ENCODE peak calls at places on chromosome 20, in ten cellular contexts. One of them, this sample, is unnamed.

GRCh38 chr20:9160341-9160740 is 91.5 kb downstream of the PLCB4 start:
- DNase-seq in right lobe of liver: no peak
- DNase-seq in Kasumi-1: no peak
- DNase-seq in IMR-90: no peak
- DNase-seq in heart right ventricle: no peak
- DNase-seq in esophagus squamous epithelium: no peak
- DNase-seq in DMS153: no peak
- DNase-seq in CD4-positive, alpha-beta T cell: no peak
- DNase-seq in EL: no peak
- DNase-seq in Ammon's horn: no peak
- DNase-seq in this sample: no peak

GRCh38 chr20:48404598-48404997 is 423.2 kb downstream of the PREX1 start:
- DNase-seq in DMS153: no peak
- DNase-seq in Kasumi-1: no peak
- DNase-seq in IMR-90: no peak
- DNase-seq in EL: no peak
- DNase-seq in CD4-positive, alpha-beta T cell: no peak
- DNase-seq in Ammon's horn: no peak
- DNase-seq in heart right ventricle: no peak
- DNase-seq in right lobe of liver: no peak
- DNase-seq in esophagus squamous epithelium: no peak
- DNase-seq in this sample: peak

GRCh38 chr20:36070451-36070850 is 84.1 kb upstream of the EPB41L1 start:
- DNase-seq in esophagus squamous epithelium: no peak
- DNase-seq in EL: no peak
- DNase-seq in Ammon's horn: peak
- DNase-seq in right lobe of liver: no peak
- DNase-seq in Kasumi-1: no peak
- DNase-seq in DMS153: no peak
- DNase-seq in CD4-positive, alpha-beta T cell: no peak
- DNase-seq in IMR-90: no peak
- DNase-seq in heart right ventricle: no peak
- DNase-seq in this sample: no peak

GRCh38 chr20:37907677-37908397 is 4.9 kb downstream of the VSTM2L start:
- DNase-seq in DMS153: no peak
- DNase-seq in IMR-90: peak
- DNase-seq in right lobe of liver: no peak
- DNase-seq in Kasumi-1: no peak
- DNase-seq in Ammon's horn: no peak
- DNase-seq in EL: peak
- DNase-seq in heart right ventricle: no peak
- DNase-seq in esophagus squamous epithelium: no peak
- DNase-seq in CD4-positive, alpha-beta T cell: no peak
- DNase-seq in this sample: no peak

GRCh38 chr20:23090147-23090546 is 4.0 kb upstream of the CD93 start:
- DNase-seq in Ammon's horn: no peak
- DNase-seq in DMS153: no peak
- DNase-seq in Kasumi-1: no peak
- DNase-seq in CD4-positive, alpha-beta T cell: no peak
- DNase-seq in EL: no peak
- DNase-seq in right lobe of liver: no peak
- DNase-seq in IMR-90: no peak
- DNase-seq in heart right ventricle: no peak
- DNase-seq in esophagus squamous epithelium: no peak
- DNase-seq in this sample: no peak

GRCh38 chr20:47950103-47950502 is 164.8 kb upstream of the SULF2 start:
- DNase-seq in right lobe of liver: no peak
- DNase-seq in IMR-90: no peak
- DNase-seq in CD4-positive, alpha-beta T cell: no peak
- DNase-seq in EL: peak
- DNase-seq in heart right ventricle: no peak
- DNase-seq in Kasumi-1: no peak
- DNase-seq in esophagus squamous epithelium: no peak
- DNase-seq in Ammon's horn: peak
- DNase-seq in DMS153: peak
- DNase-seq in this sample: peak

GRCh38 chr20:34578521-34579147 is 20.1 kb downstream of the MAP1LC3A start:
- DNase-seq in right lobe of liver: no peak
- DNase-seq in Kasumi-1: no peak
- DNase-seq in CD4-positive, alpha-beta T cell: no peak
- DNase-seq in esophagus squamous epithelium: no peak
- DNase-seq in IMR-90: no peak
- DNase-seq in DMS153: no peak
- DNase-seq in EL: no peak
- DNase-seq in heart right ventricle: peak
- DNase-seq in Ammon's horn: peak
- DNase-seq in this sample: no peak

GRCh38 chr20:38497246-38497645 is 24.6 kb downstream of the RALGAPB start:
- DNase-seq in CD4-positive, alpha-beta T cell: no peak
- DNase-seq in DMS153: no peak
- DNase-seq in IMR-90: peak
- DNase-seq in EL: peak
- DNase-seq in Kasumi-1: no peak
- DNase-seq in Ammon's horn: no peak
- DNase-seq in heart right ventricle: no peak
- DNase-seq in right lobe of liver: no peak
- DNase-seq in esophagus squamous epithelium: no peak
- DNase-seq in this sample: no peak

GRCh38 chr20:47681977-47682812 is 103.1 kb downstream of the SULF2 start:
- DNase-seq in Kasumi-1: peak
- DNase-seq in Ammon's horn: peak
- DNase-seq in right lobe of liver: peak
- DNase-seq in heart right ventricle: peak
- DNase-seq in EL: peak
- DNase-seq in esophagus squamous epithelium: no peak
- DNase-seq in IMR-90: no peak
- DNase-seq in CD4-positive, alpha-beta T cell: no peak
- DNase-seq in DMS153: no peak
- DNase-seq in this sample: no peak

GRCh38 chr20:38748863-38749153 is 548 bp downstream of the ACTR5 start:
- DNase-seq in CD4-positive, alpha-beta T cell: peak
- DNase-seq in Ammon's horn: no peak
- DNase-seq in DMS153: no peak
- DNase-seq in esophagus squamous epithelium: no peak
- DNase-seq in right lobe of liver: no peak
- DNase-seq in EL: no peak
- DNase-seq in Kasumi-1: no peak
- DNase-seq in heart right ventricle: no peak
- DNase-seq in IMR-90: no peak
- DNase-seq in this sample: peak

GRCh38 chr20:49906615-49907154 is 8.6 kb downstream of the SPATA2 start:
- DNase-seq in IMR-90: no peak
- DNase-seq in right lobe of liver: no peak
- DNase-seq in Ammon's horn: no peak
- DNase-seq in EL: no peak
- DNase-seq in DMS153: no peak
- DNase-seq in CD4-positive, alpha-beta T cell: no peak
- DNase-seq in Kasumi-1: no peak
- DNase-seq in heart right ventricle: no peak
- DNase-seq in esophagus squamous epithelium: no peak
- DNase-seq in this sample: no peak

GRCh38 chr20:10448270-10449156 is 13.4 kb downstream of the SLX4IP start:
- DNase-seq in Kasumi-1: no peak
- DNase-seq in Ammon's horn: no peak
- DNase-seq in EL: peak
- DNase-seq in esophagus squamous epithelium: no peak
- DNase-seq in CD4-positive, alpha-beta T cell: no peak
- DNase-seq in IMR-90: peak
- DNase-seq in heart right ventricle: no peak
- DNase-seq in right lobe of liver: no peak
- DNase-seq in DMS153: no peak
- DNase-seq in this sample: no peak

GRCh38 chr20:58800134-58800650 is 50.5 kb downstream of the GNAS-AS1 start:
- DNase-seq in IMR-90: no peak
- DNase-seq in CD4-positive, alpha-beta T cell: no peak
- DNase-seq in Ammon's horn: no peak
- DNase-seq in DMS153: no peak
- DNase-seq in heart right ventricle: no peak
- DNase-seq in esophagus squamous epithelium: no peak
- DNase-seq in EL: no peak
- DNase-seq in Kasumi-1: no peak
- DNase-seq in right lobe of liver: no peak
- DNase-seq in this sample: no peak

This sample was measured in RPMI8226.